ENCODE peak calls at places on chromosomes 5 and 9, in six cellular contexts. Z is testis, R is GM23248, H is left ventricle myocardium inferior, F is IMR-90, M is hepatocyte. S is an unnamed sample.

GRCh38 chr9:87395804-87396458 is 101.7 kb upstream of the DAPK1 start:
- DNase-seq in M (peak; percentile 64), Z (no peak), H (no peak), F (no peak), R (no peak), S (no peak)

GRCh38 chr5:131357739-131358561 is 94.1 kb downstream of the CDC42SE2 start:
- DNase-seq in M (no peak), F (no peak), H (no peak), R (no peak), Z (no peak), S (no peak)

GRCh38 chr5:140003519-140003918 is 39.6 kb downstream of the NRG2 start:
- DNase-seq in M (no peak), F (no peak), R (no peak), Z (no peak), H (no peak), S (no peak)

GRCh38 chr9:2461886-2462285 is 159.7 kb upstream of the VLDLR start:
- DNase-seq in R (peak; percentile 23), M (no peak), Z (peak; percentile 15), F (no peak), H (no peak), S (no peak)

GRCh38 chr5:56183507-56183906 is 49.6 kb downstream of the ANKRD55 start:
- DNase-seq in H (no peak), F (peak; percentile 98), M (no peak), R (peak; percentile 95), Z (no peak), S (no peak)

GRCh38 chr5:16936150-16937022 is at the start of gene MYO10:
- DNase-seq in Z (peak; percentile 91), F (peak; percentile 80), M (peak; percentile 94), H (peak; percentile 80), R (peak; percentile 93), S (peak; percentile 83)

GRCh38 chr5:1687301-1687970 is 112.2 kb downstream of the MRPL36 start:
- DNase-seq in R (no peak), M (no peak), H (no peak), Z (no peak), F (no peak), S (no peak)

GRCh38 chr9:77177894-77178794 is 810 bp downstream of the VPS13A start:
- DNase-seq in H (peak; percentile 22), F (peak; percentile 31), Z (peak; percentile 42), M (peak; percentile 66), R (peak; percentile 65), S (peak; percentile 63)

GRCh38 chr9:70420267-70421019 is 6.0 kb upstream of the KLF9 start:
- DNase-seq in H (peak; percentile 96), M (peak; percentile 92), R (peak; percentile 81), Z (peak; percentile 94), F (peak; percentile 82), S (peak; percentile 92)

GRCh38 chr5:98927988-98928801 is 612 bp downstream of the CHD1 start:
- DNase-seq in M (peak; percentile 85), R (peak; percentile 82), F (peak; percentile 58), H (peak; percentile 74), Z (peak; percentile 79), S (peak; percentile 73)

GRCh38 chr5:114305402-114306207 is 56.3 kb upstream of the KCNN2 start:
- DNase-seq in Z (no peak), M (peak; percentile 53), R (peak; percentile 10), F (peak; percentile 74), H (no peak), S (no peak)

GRCh38 chr9:88537743-88538055 is 2.7 kb downstream of the NXNL2 start:
- DNase-seq in R (peak; percentile 94), M (peak; percentile 84), F (peak; percentile 87), H (peak; percentile 32), Z (peak; percentile 73), S (no peak)

GRCh38 chr9:127930298-127931091 is at the start of gene PIP5KL1:
- DNase-seq in M (peak; percentile 92), R (peak; percentile 98), Z (peak; percentile 88), F (peak; percentile 82), H (peak; percentile 87), S (peak; percentile 90)

GRCh38 chr9:109329274-109330258 is 8.7 kb upstream of the EPB41L4B start:
- DNase-seq in F (peak; percentile 58), H (peak; percentile 40), M (peak; percentile 71), R (peak; percentile 88), Z (peak; percentile 57), S (peak; percentile 71)

GRCh38 chr9:107711528-107711927 is 222.0 kb upstream of the KLF4 start:
- DNase-seq in H (no peak), F (peak; percentile 89), Z (no peak), M (peak; percentile 80), R (peak; percentile 85), S (no peak)

GRCh38 chr5:157116483-157116954 is 7.7 kb upstream of the HAVCR2 start:
- DNase-seq in F (no peak), M (no peak), Z (no peak), H (no peak), R (no peak), S (no peak)

GRCh38 chr9:126108240-126108639 is 218.4 kb upstream of the MVB12B start:
- DNase-seq in R (peak; percentile 32), M (peak; percentile 33), F (no peak), H (no peak), Z (no peak), S (no peak)

GRCh38 chr5:180486636-180487149 is 7.5 kb upstream of the CNOT6 start:
- DNase-seq in H (no peak), F (no peak), Z (peak; percentile 7), R (peak; percentile 43), M (no peak), S (no peak)

GRCh38 chr5:174794941-174795672 is 70.7 kb downstream of the MSX2 start:
- DNase-seq in M (no peak), R (no peak), F (no peak), H (no peak), Z (no peak), S (no peak)

GRCh38 chr9:69090140-69090750 is 54.7 kb downstream of the FXN start:
- DNase-seq in R (no peak), H (no peak), Z (no peak), M (no peak), F (no peak), S (no peak)

GRCh38 chr5:6377582-6378127 is 692 bp downstream of the MED10 start:
- DNase-seq in M (no peak), H (no peak), F (no peak), R (peak; percentile 34), Z (no peak), S (no peak)

GRCh38 chr5:6383376-6383775 is 5.0 kb upstream of the MED10 start:
- DNase-seq in M (no peak), R (no peak), F (no peak), H (no peak), Z (no peak), S (no peak)

GRCh38 chr5:6378128-6379023 is at the start of gene MED10:
- DNase-seq in M (peak; percentile 96), R (peak; percentile 98), Z (peak; percentile 96), H (peak; percentile 96), F (peak; percentile 91), S (peak; percentile 96)

GRCh38 chr5:6377121-6377520 is 1.2 kb downstream of the MED10 start:
- DNase-seq in F (peak; percentile 5), H (no peak), Z (peak; percentile 6), M (no peak), R (peak; percentile 40), S (no peak)

GRCh38 chr5:6379246-6379645 is 899 bp upstream of the MED10 start:
- DNase-seq in H (no peak), R (no peak), M (no peak), Z (no peak), F (no peak), S (no peak)
- H3K27ac ChIP-seq in H (peak overlapping the region; percentile 93), R (no peak overlapping the region), M (no peak overlapping the region), Z (no peak overlapping the region), F (no peak overlapping the region), S (no peak overlapping the region)

DNA sequence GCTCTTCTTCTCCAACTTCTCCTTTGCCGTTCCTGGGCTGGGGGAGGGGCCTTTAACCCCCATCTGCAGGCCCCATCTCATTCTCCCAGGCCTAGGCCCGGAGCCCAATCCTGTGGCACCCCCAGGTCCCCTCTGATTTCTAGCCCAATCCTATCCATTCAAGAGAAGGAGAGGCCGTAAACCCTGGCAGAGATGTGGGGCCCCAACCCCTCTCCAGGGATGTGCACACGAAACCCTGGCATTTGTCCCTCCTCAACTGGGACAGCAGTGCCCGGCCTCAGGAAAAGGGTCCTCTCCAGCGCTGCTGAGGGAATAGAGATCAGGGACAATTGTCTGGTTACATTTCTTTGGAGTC is 24.2 kb upstream of the ADAMTS2 start:
- DNase-seq in Z (no peak), F (no peak), R (no peak), M (no peak), H (no peak), S (peak; percentile 8)
- H3K9me3 ChIP-seq in Z (no peaks in the 10 kb centered on the region), F (no peaks in the 10 kb centered on the region), R (no peaks in the 10 kb centered on the region), M (no peaks in the 10 kb centered on the region), H (no peaks in the 10 kb centered on the region), S (no peaks in the 10 kb centered on the region)

GRCh38 chr9:95055337-95055850 is 262.1 kb downstream of the FANCC start:
- DNase-seq in F (no peak), Z (no peak), M (no peak), H (no peak), R (peak; percentile 53), S (no peak)
- H3K4me3 ChIP-seq in F (peak overlapping the region; percentile 7), Z (no peak overlapping the region), M (no peak overlapping the region), H (peak overlapping the region; percentile 55), R (peak overlapping the region; percentile 54), S (peak overlapping the region; percentile 1)

GRCh38 chr9:114072181-114073140 is 5.6 kb downstream of the AMBP start:
- DNase-seq in R (peak; percentile 56), F (peak; percentile 9), H (peak; percentile 64), M (no peak), Z (peak; percentile 52), S (no peak)
- H3K27ac ChIP-seq in R (no peak overlapping the region), F (no peak overlapping the region), H (no peak overlapping the region), M (no peak overlapping the region), Z (no peak overlapping the region), S (no peak overlapping the region)

GRCh38 chr5:158456241-158456640 is 597.3 kb upstream of the CLINT1 start:
- DNase-seq in Z (no peak), R (no peak), M (no peak), F (no peak), H (no peak), S (no peak)

GRCh38 chr5:158456756-158457155 is 597.8 kb upstream of the CLINT1 start:
- DNase-seq in Z (no peak), F (peak; percentile 94), M (peak; percentile 22), H (no peak), R (peak; percentile 97), S (no peak)

GRCh38 chr5:158451203-158451982 is 592.4 kb upstream of the CLINT1 start:
- DNase-seq in H (peak; percentile 58), R (peak; percentile 66), Z (no peak), M (peak; percentile 23), F (peak; percentile 53), S (no peak)

GRCh38 chr5:158451983-158452710 is 593.2 kb upstream of the CLINT1 start:
- DNase-seq in H (no peak), Z (no peak), R (no peak), F (no peak), M (no peak), S (no peak)

GRCh38 chr5:158450761-158451160 is 591.8 kb upstream of the CLINT1 start:
- DNase-seq in F (peak; percentile 50), M (no peak), Z (no peak), H (no peak), R (no peak), S (no peak)
- H3K9me3 ChIP-seq in F (no peaks in the 10 kb centered on the region), M (no peaks in the 10 kb centered on the region), Z (no peaks in the 10 kb centered on the region), H (peaks cover 4% of the 10 kb centered on the region), R (no peaks in the 10 kb centered on the region), S (no peaks in the 10 kb centered on the region)

GRCh38 chr5:33579163-33579562 is 138.4 kb downstream of the TARS1 start:
- DNase-seq in Z (no peak), R (no peak), F (no peak), H (no peak), M (no peak), S (no peak)
- H3K4me3 ChIP-seq in Z (no peak overlapping the region), R (no peak overlapping the region), F (no peak overlapping the region), H (no peak overlapping the region), M (no peak overlapping the region), S (no peak overlapping the region)